ENCODE peak calls at places on chromosomes 12 and 14, in seven cellular contexts. P, R, Z, I, L, T and X are unnamed samples.

GRCh38 chr14:63478024-63478423 is 65.2 kb downstream of the PPP2R5E start:
- DNase-seq in P (no peak), R (no peak), Z (no peak), I (no peak), L (no peak), T (no peak), X (no peak)

GRCh38 chr14:104150201-104151027 is 12.0 kb downstream of the KIF26A start:
- DNase-seq in P (no peak), R (no peak), Z (no peak), I (peak), L (no peak), T (no peak), X (no peak)

GRCh38 chr12:86249856-86250255 is 6.3 kb downstream of the MGAT4C start:
- DNase-seq in P (no peak), R (peak), Z (no peak), I (peak), L (peak), T (no peak), X (peak)

GRCh38 chr14:29927596-29928341 is at the start of gene PRKD1:
- DNase-seq in P (peak), R (peak), Z (no peak), I (peak), L (no peak), T (no peak), X (peak)

GRCh38 chr12:116601524-116601923 is 42.3 kb downstream of the MAP1LC3B2 start:
- DNase-seq in P (no peak), R (no peak), Z (no peak), I (peak), L (no peak), T (no peak), X (peak)

GRCh38 chr12:66071556-66071955 is 59.0 kb downstream of the LLPH start:
- DNase-seq in P (no peak), R (no peak), Z (no peak), I (no peak), L (no peak), T (no peak), X (no peak)

GRCh38 chr14:99749763-99750715 is 43.2 kb upstream of the EML1 start:
- DNase-seq in P (no peak), R (no peak), Z (no peak), I (peak), L (no peak), T (no peak), X (no peak)

GRCh38 chr12:33649992-33650391 is 210.4 kb upstream of the SYT10 start:
- DNase-seq in P (no peak), R (no peak), Z (no peak), I (no peak), L (no peak), T (no peak), X (no peak)

GRCh38 chr12:123054371-123054770 is 73.9 kb downstream of the ARL6IP4 start:
- DNase-seq in P (no peak), R (no peak), Z (no peak), I (no peak), L (no peak), T (no peak), X (no peak)

GRCh38 chr12:121964813-121965643 is 46.6 kb downstream of the CFAP251 start:
- DNase-seq in P (no peak), R (no peak), Z (no peak), I (peak), L (peak), T (no peak), X (no peak)

GRCh38 chr12:9760699-9761406 is at the start of gene CD69:
- DNase-seq in P (peak), R (peak), Z (no peak), I (no peak), L (no peak), T (peak), X (no peak)

GRCh38 chr12:22631863-22632463 is 7.0 kb downstream of the ETNK1 start:
- DNase-seq in P (no peak), R (no peak), Z (no peak), I (peak), L (no peak), T (no peak), X (no peak)

GRCh38 chr12:21613931-21614330 is 9.3 kb upstream of the GYS2 start:
- DNase-seq in P (no peak), R (no peak), Z (no peak), I (no peak), L (no peak), T (no peak), X (peak)

GRCh38 chr14:88323520-88324199 is 591 bp upstream of the KCNK10 start:
- DNase-seq in P (no peak), R (no peak), Z (no peak), I (peak), L (no peak), T (no peak), X (peak)
- H3K4me3 ChIP-seq in P (no peak), R (no peak), Z (peak), I (peak), L (peak), T (no peak), X (no peak)

DNA sequence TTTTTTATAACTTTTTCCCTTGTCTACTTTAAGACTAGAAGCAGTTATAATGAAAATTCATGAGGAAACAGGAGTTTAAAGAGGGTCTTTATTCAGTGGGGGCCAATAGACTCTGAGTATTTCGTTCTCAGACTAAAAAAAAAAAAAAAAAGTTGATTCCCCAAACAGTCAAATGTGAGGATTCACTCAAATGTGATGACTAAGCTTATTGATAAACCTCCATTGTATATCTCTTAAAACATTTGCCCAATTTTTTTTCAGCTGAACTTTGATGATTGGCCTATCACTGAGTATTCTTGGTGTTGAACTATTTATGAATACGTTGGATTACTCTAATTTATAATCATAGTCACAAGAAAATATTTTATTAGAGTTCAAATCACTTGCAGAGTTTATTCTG is 265.3 kb downstream of the ERC1 start:
- DNase-seq in P (no peak), R (no peak), Z (no peak), I (no peak), L (no peak), T (no peak), X (no peak)
- H3K4me3 ChIP-seq in P (no peak), R (no peak), Z (no peak), I (no peak), L (no peak), T (no peak), X (no peak)

GRCh38 chr14:24670594-24670993 is 36.6 kb upstream of the GZMB start:
- DNase-seq in P (no peak), R (no peak), Z (no peak), I (no peak), L (no peak), T (no peak), X (no peak)

GRCh38 chr14:24677956-24678355 is 44.0 kb upstream of the GZMB start:
- DNase-seq in P (no peak), R (no peak), Z (no peak), I (no peak), L (no peak), T (no peak), X (peak)

GRCh38 chr14:24673534-24674203 is 39.7 kb upstream of the GZMB start:
- DNase-seq in P (no peak), R (no peak), Z (no peak), I (no peak), L (no peak), T (peak), X (peak)

GRCh38 chr14:24673059-24673458 is 39.1 kb upstream of the GZMB start:
- DNase-seq in P (no peak), R (no peak), Z (no peak), I (no peak), L (no peak), T (no peak), X (no peak)

GRCh38 chr14:24674204-24674970 is 40.4 kb upstream of the GZMB start:
- DNase-seq in P (no peak), R (no peak), Z (no peak), I (no peak), L (no peak), T (no peak), X (no peak)
- H3K4me3 ChIP-seq in P (no peak), R (no peak), Z (no peak), I (no peak), L (no peak), T (peak), X (no peak)

GRCh38 chr14:73786632-73786941 is 65.0 kb upstream of the PTGR2 start:
- DNase-seq in P (no peak), R (peak), Z (no peak), I (peak), L (no peak), T (no peak), X (peak)

GRCh38 chr14:73785336-73785833 is 66.2 kb upstream of the PTGR2 start:
- DNase-seq in P (peak), R (peak), Z (no peak), I (peak), L (peak), T (no peak), X (peak)

GRCh38 chr14:73785834-73786631 is 65.6 kb upstream of the PTGR2 start:
- DNase-seq in P (peak), R (peak), Z (peak), I (peak), L (peak), T (peak), X (peak)

GRCh38 chr14:73784065-73784987 is 67.3 kb upstream of the PTGR2 start:
- DNase-seq in P (no peak), R (peak), Z (no peak), I (peak), L (no peak), T (no peak), X (peak)

GRCh38 chr14:73784988-73785313 is 66.7 kb upstream of the PTGR2 start:
- DNase-seq in P (no peak), R (no peak), Z (no peak), I (no peak), L (no peak), T (no peak), X (no peak)
- H3K4me3 ChIP-seq in P (peak), R (no peak), Z (no peak), I (peak), L (peak), T (peak), X (no peak)